ENCODE peak calls at places on chromosome 9, in seven cellular contexts. One of them, this sample, is unnamed.
A peak's percentile ranks its signal among the peaks of the same experiment; 100 is the strongest.

GRCh38 chr9:113993838-113994540 is 84.1 kb downstream of the AMBP start:
- DNase-seq in fibroblast of lung: peak; percentile 84
- DNase-seq in GM23248: peak; percentile 84
- DNase-seq in PC-9: no peak
- DNase-seq in tibial nerve: peak; percentile 50
- DNase-seq in testis: peak; percentile 89
- DNase-seq in CD8-positive, alpha-beta memory T cell: no peak
- DNase-seq in this sample: peak; percentile 52

GRCh38 chr9:4297795-4298254 is 2.0 kb downstream of the GLIS3 start:
- DNase-seq in GM23248: peak; percentile 81
- DNase-seq in fibroblast of lung: peak; percentile 70
- DNase-seq in testis: peak; percentile 77
- DNase-seq in CD8-positive, alpha-beta memory T cell: peak; percentile 63
- DNase-seq in tibial nerve: peak; percentile 45
- DNase-seq in PC-9: peak; percentile 50
- DNase-seq in this sample: peak; percentile 75

GRCh38 chr9:95091971-95092320 is 225.6 kb downstream of the FANCC start:
- DNase-seq in tibial nerve: no peak
- DNase-seq in GM23248: peak; percentile 57
- DNase-seq in PC-9: peak; percentile 80
- DNase-seq in CD8-positive, alpha-beta memory T cell: no peak
- DNase-seq in testis: no peak
- DNase-seq in fibroblast of lung: peak; percentile 92
- DNase-seq in this sample: no peak

GRCh38 chr9:14214065-14214684 is 99.8 kb downstream of the NFIB start:
- DNase-seq in PC-9: no peak
- DNase-seq in testis: no peak
- DNase-seq in GM23248: no peak
- DNase-seq in tibial nerve: no peak
- DNase-seq in CD8-positive, alpha-beta memory T cell: no peak
- DNase-seq in fibroblast of lung: no peak
- DNase-seq in this sample: no peak

GRCh38 chr9:71446499-71447411 is 321.6 kb downstream of the CEMIP2 start:
- DNase-seq in CD8-positive, alpha-beta memory T cell: no peak
- DNase-seq in PC-9: no peak
- DNase-seq in tibial nerve: peak; percentile 5
- DNase-seq in testis: peak; percentile 73
- DNase-seq in fibroblast of lung: peak; percentile 60
- DNase-seq in GM23248: peak; percentile 81
- DNase-seq in this sample: peak; percentile 46

GRCh38 chr9:133812077-133812868 is 74.1 kb upstream of the SARDH start:
- DNase-seq in GM23248: no peak
- DNase-seq in tibial nerve: no peak
- DNase-seq in fibroblast of lung: no peak
- DNase-seq in CD8-positive, alpha-beta memory T cell: no peak
- DNase-seq in testis: no peak
- DNase-seq in PC-9: no peak
- DNase-seq in this sample: no peak

GRCh38 chr9:76709020-76709419 is 55.2 kb upstream of the PCA3 start:
- DNase-seq in testis: no peak
- DNase-seq in fibroblast of lung: no peak
- DNase-seq in tibial nerve: no peak
- DNase-seq in PC-9: no peak
- DNase-seq in GM23248: no peak
- DNase-seq in CD8-positive, alpha-beta memory T cell: no peak
- DNase-seq in this sample: no peak

GRCh38 chr9:4892501-4893194 is 92.4 kb upstream of the JAK2 start:
- DNase-seq in testis: no peak
- DNase-seq in PC-9: no peak
- DNase-seq in tibial nerve: no peak
- DNase-seq in CD8-positive, alpha-beta memory T cell: no peak
- DNase-seq in fibroblast of lung: no peak
- DNase-seq in GM23248: no peak
- DNase-seq in this sample: no peak

GRCh38 chr9:89878003-89878411 is 273.2 kb downstream of the GADD45G start:
- DNase-seq in tibial nerve: no peak
- DNase-seq in fibroblast of lung: no peak
- DNase-seq in GM23248: no peak
- DNase-seq in testis: peak; percentile 12
- DNase-seq in PC-9: no peak
- DNase-seq in CD8-positive, alpha-beta memory T cell: no peak
- DNase-seq in this sample: peak; percentile 25

GRCh38 chr9:123418052-123418430 is 62.0 kb downstream of the CRB2 start:
- DNase-seq in PC-9: no peak
- DNase-seq in fibroblast of lung: no peak
- DNase-seq in GM23248: no peak
- DNase-seq in CD8-positive, alpha-beta memory T cell: no peak
- DNase-seq in tibial nerve: no peak
- DNase-seq in testis: no peak
- DNase-seq in this sample: peak; percentile 24

GRCh38 chr9:115015018-115015635 is 84.7 kb upstream of the TNFSF8 start:
- DNase-seq in CD8-positive, alpha-beta memory T cell: no peak
- DNase-seq in PC-9: no peak
- DNase-seq in GM23248: peak; percentile 85
- DNase-seq in fibroblast of lung: peak; percentile 47
- DNase-seq in testis: peak; percentile 50
- DNase-seq in tibial nerve: no peak
- DNase-seq in this sample: no peak

GRCh38 chr9:11431490-11431889 is 818.7 kb upstream of the PTPRD start:
- DNase-seq in CD8-positive, alpha-beta memory T cell: no peak
- DNase-seq in GM23248: no peak
- DNase-seq in testis: no peak
- DNase-seq in fibroblast of lung: no peak
- DNase-seq in tibial nerve: no peak
- DNase-seq in PC-9: no peak
- DNase-seq in this sample: no peak

GRCh38 chr9:6680797-6681146 is 35.2 kb upstream of the GLDC start:
- DNase-seq in PC-9: no peak
- DNase-seq in fibroblast of lung: peak; percentile 57
- DNase-seq in tibial nerve: peak; percentile 41
- DNase-seq in testis: peak; percentile 59
- DNase-seq in GM23248: peak; percentile 61
- DNase-seq in CD8-positive, alpha-beta memory T cell: no peak
- DNase-seq in this sample: peak; percentile 84

GRCh38 chr9:128114326-128115186 is 13.0 kb downstream of the PTGES2 start:
- DNase-seq in GM23248: no peak
- DNase-seq in fibroblast of lung: no peak
- DNase-seq in CD8-positive, alpha-beta memory T cell: no peak
- DNase-seq in tibial nerve: no peak
- DNase-seq in testis: no peak
- DNase-seq in PC-9: no peak
- DNase-seq in this sample: peak; percentile 62

GRCh38 chr9:69097923-69098593 is 62.5 kb downstream of the FXN start:
- DNase-seq in GM23248: no peak
- DNase-seq in tibial nerve: no peak
- DNase-seq in PC-9: no peak
- DNase-seq in testis: no peak
- DNase-seq in fibroblast of lung: peak; percentile 7
- DNase-seq in CD8-positive, alpha-beta memory T cell: no peak
- DNase-seq in this sample: no peak

GRCh38 chr9:16192403-16193017 is 639.7 kb downstream of the CCDC171 start:
- DNase-seq in testis: no peak
- DNase-seq in GM23248: peak; percentile 56
- DNase-seq in PC-9: no peak
- DNase-seq in tibial nerve: no peak
- DNase-seq in fibroblast of lung: peak; percentile 71
- DNase-seq in CD8-positive, alpha-beta memory T cell: no peak
- DNase-seq in this sample: no peak

GRCh38 chr9:137807721-137808703 is 69.6 kb upstream of the CACNA1B start:
- DNase-seq in testis: no peak
- DNase-seq in CD8-positive, alpha-beta memory T cell: peak; percentile 5
- DNase-seq in PC-9: no peak
- DNase-seq in fibroblast of lung: no peak
- DNase-seq in GM23248: no peak
- DNase-seq in tibial nerve: no peak
- DNase-seq in this sample: no peak

GRCh38 chr9:27282269-27282668 is 14.7 kb downstream of the EQTN start:
- DNase-seq in CD8-positive, alpha-beta memory T cell: no peak
- DNase-seq in PC-9: no peak
- DNase-seq in tibial nerve: no peak
- DNase-seq in GM23248: no peak
- DNase-seq in testis: no peak
- DNase-seq in fibroblast of lung: no peak
- DNase-seq in this sample: no peak

GRCh38 chr9:27280249-27280648 is 16.7 kb downstream of the EQTN start:
- DNase-seq in GM23248: no peak
- DNase-seq in PC-9: no peak
- DNase-seq in CD8-positive, alpha-beta memory T cell: no peak
- DNase-seq in fibroblast of lung: no peak
- DNase-seq in tibial nerve: no peak
- DNase-seq in testis: no peak
- DNase-seq in this sample: no peak

GRCh38 chr9:27279611-27280010 is 17.3 kb downstream of the EQTN start:
- DNase-seq in GM23248: no peak
- DNase-seq in PC-9: no peak
- DNase-seq in tibial nerve: no peak
- DNase-seq in testis: no peak
- DNase-seq in fibroblast of lung: no peak
- DNase-seq in CD8-positive, alpha-beta memory T cell: no peak
- DNase-seq in this sample: no peak

GRCh38 chr9:27278374-27278773 is 18.6 kb downstream of the EQTN start:
- DNase-seq in tibial nerve: peak; percentile 9
- DNase-seq in GM23248: peak; percentile 10
- DNase-seq in fibroblast of lung: no peak
- DNase-seq in CD8-positive, alpha-beta memory T cell: no peak
- DNase-seq in testis: no peak
- DNase-seq in PC-9: no peak
- DNase-seq in this sample: no peak

DNA sequence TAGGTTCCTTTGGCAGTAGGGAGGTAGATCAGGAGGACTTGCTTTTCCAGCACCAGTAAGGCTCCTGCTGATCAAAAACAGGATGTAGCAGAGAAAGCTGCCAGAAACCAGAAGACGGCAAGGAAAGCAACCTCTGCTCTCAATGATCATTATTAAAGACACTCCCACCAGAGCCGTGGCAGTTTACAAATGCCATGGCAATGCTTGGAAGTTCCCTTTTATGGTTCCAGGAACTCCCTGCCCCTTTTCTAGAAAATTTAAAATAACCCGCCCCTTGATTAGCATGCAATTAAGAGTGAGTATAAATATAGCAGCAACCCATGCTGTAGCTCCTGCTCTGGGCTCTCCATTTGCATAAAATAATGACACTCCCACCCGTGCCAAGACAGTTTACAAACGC is 16.1 kb downstream of the EQTN start:
- DNase-seq in CD8-positive, alpha-beta memory T cell: no peak
- DNase-seq in tibial nerve: no peak
- DNase-seq in fibroblast of lung: no peak
- DNase-seq in testis: no peak
- DNase-seq in PC-9: no peak
- DNase-seq in GM23248: peak; percentile 35
- DNase-seq in this sample: no peak
- H3K4me3 ChIP-seq in CD8-positive, alpha-beta memory T cell: no peak overlapping the region
- H3K4me3 ChIP-seq in tibial nerve: no peak overlapping the region
- H3K4me3 ChIP-seq in fibroblast of lung: peak overlapping the region; percentile 20
- H3K4me3 ChIP-seq in testis: no peak overlapping the region
- H3K4me3 ChIP-seq in PC-9: no peak overlapping the region
- H3K4me3 ChIP-seq in GM23248: peak overlapping the region; percentile 44
- H3K4me3 ChIP-seq in this sample: no peak overlapping the region

GRCh38 chr9:569276-569675 is 272.2 kb upstream of the DMRT1 start:
- DNase-seq in CD8-positive, alpha-beta memory T cell: no peak
- DNase-seq in PC-9: no peak
- DNase-seq in fibroblast of lung: no peak
- DNase-seq in tibial nerve: no peak
- DNase-seq in testis: no peak
- DNase-seq in GM23248: no peak
- DNase-seq in this sample: no peak
- H3K27ac ChIP-seq in CD8-positive, alpha-beta memory T cell: no peak overlapping the region
- H3K27ac ChIP-seq in PC-9: no peak overlapping the region
- H3K27ac ChIP-seq in fibroblast of lung: no peak overlapping the region
- H3K27ac ChIP-seq in tibial nerve: no peak overlapping the region
- H3K27ac ChIP-seq in testis: peak overlapping the region; percentile 74
- H3K27ac ChIP-seq in GM23248: no peak overlapping the region
- H3K27ac ChIP-seq in this sample: no peak overlapping the region

GRCh38 chr9:131257266-131258025 is 18.9 kb downstream of the FAM78A start:
- DNase-seq in tibial nerve: no peak
- DNase-seq in CD8-positive, alpha-beta memory T cell: no peak
- DNase-seq in testis: no peak
- DNase-seq in GM23248: no peak
- DNase-seq in fibroblast of lung: no peak
- DNase-seq in PC-9: no peak
- DNase-seq in this sample: no peak

GRCh38 chr9:131254107-131254491 is 22.2 kb downstream of the FAM78A start:
- DNase-seq in testis: no peak
- DNase-seq in GM23248: no peak
- DNase-seq in CD8-positive, alpha-beta memory T cell: no peak
- DNase-seq in tibial nerve: no peak
- DNase-seq in fibroblast of lung: no peak
- DNase-seq in PC-9: no peak
- DNase-seq in this sample: peak; percentile 69

GRCh38 chr9:131255731-131256197 is 20.5 kb downstream of the FAM78A start:
- DNase-seq in PC-9: no peak
- DNase-seq in CD8-positive, alpha-beta memory T cell: no peak
- DNase-seq in GM23248: no peak
- DNase-seq in fibroblast of lung: no peak
- DNase-seq in testis: no peak
- DNase-seq in tibial nerve: no peak
- DNase-seq in this sample: no peak

DNA sequence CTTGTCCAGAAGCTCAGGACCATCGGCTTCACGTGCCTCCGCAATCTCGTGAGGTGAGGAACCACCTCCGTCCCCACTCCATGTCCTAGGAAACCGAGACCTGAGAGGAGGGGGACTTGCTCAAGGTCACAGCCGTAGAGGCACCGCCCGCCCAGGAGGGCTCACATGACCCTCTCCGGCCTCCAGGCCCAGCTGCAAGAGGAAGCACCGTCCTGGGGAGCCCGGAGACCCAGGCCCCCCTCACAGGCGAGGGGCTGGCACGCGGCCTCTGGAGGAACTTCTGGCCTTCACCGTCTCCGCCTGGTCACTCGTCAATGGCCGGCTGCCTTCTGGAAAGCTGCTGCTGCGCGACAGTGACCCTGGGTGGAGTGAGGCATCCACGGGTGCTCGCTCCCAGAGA is 24.2 kb downstream of the FAM78A start:
- DNase-seq in tibial nerve: no peak
- DNase-seq in fibroblast of lung: no peak
- DNase-seq in GM23248: no peak
- DNase-seq in PC-9: no peak
- DNase-seq in CD8-positive, alpha-beta memory T cell: no peak
- DNase-seq in testis: no peak
- DNase-seq in this sample: no peak
- H3K4me3 ChIP-seq in tibial nerve: no peak overlapping the region
- H3K4me3 ChIP-seq in fibroblast of lung: no peak overlapping the region
- H3K4me3 ChIP-seq in GM23248: no peak overlapping the region
- H3K4me3 ChIP-seq in PC-9: no peak overlapping the region
- H3K4me3 ChIP-seq in CD8-positive, alpha-beta memory T cell: peak overlapping the region; percentile 35
- H3K4me3 ChIP-seq in testis: no peak overlapping the region
- H3K4me3 ChIP-seq in this sample: peak overlapping the region; percentile 17

DNA sequence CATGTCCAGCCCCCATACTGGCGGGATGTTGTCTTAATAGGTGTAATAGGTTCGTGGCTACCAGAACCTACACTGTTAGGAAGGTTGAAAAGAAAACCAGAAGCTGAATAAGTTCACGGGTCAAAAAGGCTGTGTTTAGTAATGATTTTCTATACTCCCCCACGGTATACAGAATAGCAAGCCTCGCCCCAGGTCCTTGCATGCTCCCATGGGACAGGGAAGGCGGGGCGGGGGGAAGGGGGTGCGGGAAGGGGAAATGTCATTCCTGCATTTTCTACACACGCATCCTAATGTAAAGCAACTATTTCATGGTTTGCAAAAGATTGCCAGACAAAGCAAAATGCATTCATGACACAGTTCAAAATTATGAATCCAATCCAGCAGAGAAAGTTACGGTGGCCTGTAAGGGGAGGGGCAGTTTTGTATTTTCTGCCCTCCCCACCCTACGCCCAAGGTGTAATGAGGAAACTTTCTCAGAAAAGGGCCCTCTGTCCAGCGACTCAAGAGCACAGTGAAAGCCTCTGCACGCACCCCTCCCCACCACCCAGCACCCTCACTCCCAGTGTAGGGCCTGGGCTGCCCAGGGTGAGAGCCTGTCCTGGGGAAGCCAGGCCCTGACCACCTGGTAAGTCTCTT is 105.3 kb downstream of the ROR2 start:
- DNase-seq in CD8-positive, alpha-beta memory T cell: no peak
- DNase-seq in fibroblast of lung: no peak
- DNase-seq in PC-9: no peak
- DNase-seq in testis: peak; percentile 10
- DNase-seq in tibial nerve: no peak
- DNase-seq in GM23248: no peak
- DNase-seq in this sample: no peak
- H3K27ac ChIP-seq in CD8-positive, alpha-beta memory T cell: no peak overlapping the region
- H3K27ac ChIP-seq in fibroblast of lung: no peak overlapping the region
- H3K27ac ChIP-seq in PC-9: no peak overlapping the region
- H3K27ac ChIP-seq in testis: no peak overlapping the region
- H3K27ac ChIP-seq in tibial nerve: no peak overlapping the region
- H3K27ac ChIP-seq in GM23248: no peak overlapping the region
- H3K27ac ChIP-seq in this sample: peak overlapping the region; percentile 52